ENCODE peak calls at places on chromosome 12, in nine cellular contexts. P, O, N, U, D, B, M, V and X are unnamed samples.

GRCh38 chr12:122354958-122355641 is 67.4 kb downstream of the CLIP1 start:
- DNase-seq in P (no peak), O (no peak), N (peak; percentile 26), U (no peak), D (no peak), B (no peak), M (no peak), V (no peak), X (no peak)

GRCh38 chr12:24839268-24839791 is 109.6 kb downstream of the BCAT1 start:
- DNase-seq in P (peak; percentile 99), O (peak; percentile 14), N (no peak), U (no peak), D (no peak), B (no peak), M (no peak), V (no peak), X (no peak)

GRCh38 chr12:5648692-5649338 is 216.9 kb downstream of the NTF3 start:
- DNase-seq in P (no peak), O (no peak), N (no peak), U (no peak), D (peak; percentile 28), B (peak; percentile 43), M (no peak), V (no peak), X (no peak)

GRCh38 chr12:105278043-105278697 is 42.2 kb upstream of the APPL2 start:
- DNase-seq in P (no peak), O (no peak), N (no peak), U (peak; percentile 31), D (peak; percentile 7), B (no peak), M (peak; percentile 68), V (no peak), X (no peak)

GRCh38 chr12:68063900-68064590 is 74.8 kb downstream of the IFNG-AS1 start:
- DNase-seq in P (no peak), O (no peak), N (no peak), U (no peak), D (no peak), B (no peak), M (no peak), V (no peak), X (no peak)

GRCh38 chr12:130815028-130815741 is 23.9 kb downstream of the STX2 start:
- DNase-seq in P (no peak), O (no peak), N (no peak), U (no peak), D (no peak), B (no peak), M (no peak), V (no peak), X (peak; percentile 49)

GRCh38 chr12:126534495-126534894 is 1469.3 kb downstream of the AACS start:
- DNase-seq in P (no peak), O (no peak), N (no peak), U (no peak), D (no peak), B (no peak), M (no peak), V (no peak), X (no peak)

GRCh38 chr12:131860472-131861260 is 32.5 kb downstream of the MMP17 start:
- DNase-seq in P (no peak), O (peak; percentile 21), N (peak; percentile 89), U (peak; percentile 49), D (peak; percentile 89), B (no peak), M (no peak), V (no peak), X (peak; percentile 79)

GRCh38 chr12:5965950-5966383 is 20.9 kb upstream of the ANO2 start:
- DNase-seq in P (no peak), O (peak; percentile 40), N (peak; percentile 41), U (peak; percentile 50), D (peak; percentile 43), B (no peak), M (peak; percentile 89), V (no peak), X (no peak)

GRCh38 chr12:113854385-113855136 is 111.6 kb downstream of the RBM19 start:
- DNase-seq in P (no peak), O (no peak), N (no peak), U (no peak), D (peak; percentile 64), B (no peak), M (no peak), V (no peak), X (no peak)

GRCh38 chr12:2214411-2214810 is 161.6 kb downstream of the CACNA1C start:
- DNase-seq in P (no peak), O (no peak), N (no peak), U (no peak), D (no peak), B (no peak), M (no peak), V (no peak), X (no peak)

GRCh38 chr12:72276212-72276865 is 4.2 kb downstream of the TRHDE start:
- DNase-seq in P (no peak), O (no peak), N (no peak), U (no peak), D (no peak), B (no peak), M (no peak), V (no peak), X (no peak)

GRCh38 chr12:257521-258321 is 4.9 kb downstream of the SLC6A13 start:
- DNase-seq in P (no peak), O (no peak), N (no peak), U (no peak), D (no peak), B (no peak), M (peak; percentile 70), V (no peak), X (no peak)

GRCh38 chr12:132162508-132163031 is 18.3 kb downstream of the NOC4L start:
- DNase-seq in P (no peak), O (no peak), N (peak; percentile 77), U (no peak), D (no peak), B (no peak), M (no peak), V (no peak), X (no peak)

GRCh38 chr12:101459642-101460346 is 15.3 kb upstream of the SPIC start:
- DNase-seq in P (no peak), O (peak; percentile 69), N (no peak), U (peak; percentile 46), D (peak; percentile 12), B (no peak), M (no peak), V (no peak), X (peak; percentile 67)

GRCh38 chr12:47887529-47887928 is 17.3 kb downstream of the VDR start:
- DNase-seq in P (no peak), O (no peak), N (no peak), U (no peak), D (no peak), B (no peak), M (no peak), V (no peak), X (no peak)

GRCh38 chr12:88896958-88897357 is 316.7 kb upstream of the KITLG start:
- DNase-seq in P (no peak), O (no peak), N (no peak), U (no peak), D (no peak), B (no peak), M (no peak), V (no peak), X (no peak)

DNA sequence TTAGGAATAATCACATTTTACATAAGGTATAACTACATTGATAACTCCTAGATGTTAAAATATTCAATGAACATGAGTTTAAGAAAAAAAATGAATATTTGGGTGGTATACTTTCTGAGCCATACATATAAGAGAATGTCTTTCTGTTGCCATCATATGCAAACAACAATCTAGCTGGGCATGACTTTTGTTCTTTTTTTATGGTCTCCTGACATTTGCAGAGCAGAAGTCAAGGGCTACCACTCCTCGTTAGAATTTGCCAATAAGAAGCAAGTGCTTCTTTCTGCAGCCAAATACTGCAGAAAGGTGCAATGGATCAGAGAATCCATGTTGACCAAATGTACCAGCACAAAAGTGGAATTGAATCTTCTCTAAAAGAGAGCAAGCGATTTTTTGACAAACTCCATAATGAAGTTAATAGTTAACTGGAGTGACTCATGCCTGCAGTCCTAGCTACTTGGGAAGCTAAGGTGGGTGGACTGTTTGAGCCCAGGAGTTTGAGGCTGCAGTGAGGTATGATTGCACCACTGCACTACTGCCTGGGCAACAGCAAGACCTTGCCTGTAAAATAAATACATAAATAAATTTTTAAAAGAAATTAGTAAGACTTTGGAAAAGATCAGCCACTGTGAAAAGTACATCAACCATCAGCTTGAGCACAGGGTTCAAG is 25.5 kb upstream of the CCDC91 start:
- DNase-seq in P (no peak), O (peak; percentile 10), N (no peak), U (no peak), D (no peak), B (no peak), M (no peak), V (no peak), X (no peak)
- TF ChIP-seq EP300 in P (no peak), O (no peak), N (no peak), U (no peak), D (no peak), B (no peak), M (no peak), V (no peak), X (no peak)

GRCh38 chr12:40691913-40692616 is at the start of gene CNTN1:
- DNase-seq in P (no peak), O (peak; percentile 24), N (no peak), U (no peak), D (peak; percentile 1), B (peak; percentile 89), M (no peak), V (peak; percentile 83), X (peak; percentile 80)
- TF ChIP-seq POLR2AphosphoS5 in P (no peak), O (no peak), N (no peak), U (no peak), D (no peak), B (no peak), M (peak; percentile 47), V (no peak), X (no peak)

GRCh38 chr12:94563261-94563660 is 87.1 kb downstream of the TMCC3 start:
- DNase-seq in P (no peak), O (no peak), N (no peak), U (no peak), D (no peak), B (no peak), M (no peak), V (no peak), X (no peak)

GRCh38 chr12:94566345-94566744 is 84.0 kb downstream of the TMCC3 start:
- DNase-seq in P (no peak), O (no peak), N (no peak), U (no peak), D (no peak), B (no peak), M (no peak), V (no peak), X (no peak)

GRCh38 chr12:94561943-94562411 is 88.4 kb downstream of the TMCC3 start:
- DNase-seq in P (peak; percentile 74), O (peak; percentile 56), N (no peak), U (peak; percentile 79), D (no peak), B (no peak), M (no peak), V (no peak), X (no peak)

GRCh38 chr12:94567784-94568183 is 82.6 kb downstream of the TMCC3 start:
- DNase-seq in P (no peak), O (no peak), N (no peak), U (no peak), D (no peak), B (no peak), M (no peak), V (no peak), X (no peak)

GRCh38 chr12:94565683-94566082 is 84.7 kb downstream of the TMCC3 start:
- DNase-seq in P (no peak), O (no peak), N (no peak), U (no peak), D (no peak), B (no peak), M (no peak), V (no peak), X (no peak)
- TF ChIP-seq EP300 in P (no peak), O (no peak), N (no peak), U (no peak), D (no peak), B (no peak), M (no peak), V (no peak), X (no peak)

GRCh38 chr12:108394196-108394595 is 55.1 kb upstream of the CMKLR1 start:
- DNase-seq in P (no peak), O (no peak), N (peak; percentile 27), U (no peak), D (no peak), B (no peak), M (no peak), V (peak; percentile 88), X (no peak)
- TF ChIP-seq POLR2AphosphoS5 in P (no peak), O (peak; percentile 16), N (peak; percentile 54), U (no peak), D (no peak), B (no peak), M (no peak), V (peak; percentile 33), X (no peak)